ENCODE peak calls at places on chromosomes 1 and 21, in eight cellular contexts. C is kidney glomerular epithelial cell, J is NAMALWA, U is C1 segment of cervical spinal cord, A is NCI-H1105, O is mesenchymal stem cell, E is glutamatergic neuron, W is K562. S is an unnamed sample.

GRCh38 chr1:8077120-8077573 is 51.0 kb upstream of the ERRFI1 start:
- DNase-seq in O (peak; percentile 99), A (no peak), U (no peak), J (no peak), W (peak; percentile 55), C (peak; percentile 93), E (no peak), S (no peak)

GRCh38 chr1:16173447-16174260 is 17.8 kb upstream of the EPHA2 start:
- DNase-seq in O (peak; percentile 76), C (peak; percentile 91), E (no peak), W (peak; percentile 38), J (no peak), A (no peak), U (no peak), S (no peak)

GRCh38 chr1:19640363-19641316 is 3.5 kb upstream of the NBL1 start:
- DNase-seq in O (no peak), W (no peak), J (no peak), A (peak; percentile 46), E (no peak), C (no peak), U (no peak), S (peak; percentile 52)

GRCh38 chr1:223363856-223364684 is at the start of gene SUSD4:
- DNase-seq in A (peak; percentile 82), C (peak; percentile 46), E (peak; percentile 70), O (peak; percentile 1), U (no peak), J (peak; percentile 43), W (peak; percentile 72), S (peak; percentile 88)

GRCh38 chr1:30088594-30089556 is 634.5 kb downstream of the MATN1 start:
- DNase-seq in C (no peak), O (peak; percentile 9), A (peak; percentile 98), U (no peak), E (peak; percentile 65), W (no peak), J (no peak), S (peak; percentile 53)

GRCh38 chr1:237748192-237748591 is 142.5 kb downstream of the ZP4 start:
- DNase-seq in A (no peak), J (no peak), O (no peak), C (no peak), U (no peak), E (peak; percentile 69), W (no peak), S (peak; percentile 15)

GRCh38 chr1:230894032-230894431 is 25.7 kb upstream of the C1orf198 start:
- DNase-seq in U (no peak), A (no peak), J (no peak), E (no peak), O (no peak), W (no peak), C (no peak), S (no peak)

GRCh38 chr21:46255166-46255565 is 26.6 kb upstream of the LSS start:
- DNase-seq in W (no peak), U (no peak), C (no peak), E (no peak), J (no peak), A (no peak), O (no peak), S (no peak)